ENCODE peak calls at places on chromosome 3, in six cellular contexts. One of them, this sample, is unnamed.

GRCh38 chr3:170485696-170486095 is 67.0 kb downstream of the CLDN11 start:
- DNase-seq in right lobe of liver: no peak
- DNase-seq in ovary: no peak
- DNase-seq in Peyer's patch: no peak
- DNase-seq in uterus: no peak
- DNase-seq in heart left ventricle: no peak
- DNase-seq in this sample: no peak

GRCh38 chr3:197718904-197719303 is 17.8 kb downstream of the RUBCN start:
- DNase-seq in right lobe of liver: no peak
- DNase-seq in Peyer's patch: no peak
- DNase-seq in heart left ventricle: no peak
- DNase-seq in ovary: no peak
- DNase-seq in uterus: no peak
- DNase-seq in this sample: no peak

GRCh38 chr3:95327478-95327877 is 1264.6 kb downstream of the NSUN3 start:
- DNase-seq in ovary: no peak
- DNase-seq in uterus: no peak
- DNase-seq in right lobe of liver: no peak
- DNase-seq in Peyer's patch: no peak
- DNase-seq in heart left ventricle: no peak
- DNase-seq in this sample: no peak

GRCh38 chr3:1726741-1727140 is 371.9 kb upstream of the CNTN4 start:
- DNase-seq in Peyer's patch: no peak
- DNase-seq in right lobe of liver: peak
- DNase-seq in uterus: no peak
- DNase-seq in ovary: no peak
- DNase-seq in heart left ventricle: no peak
- DNase-seq in this sample: no peak

GRCh38 chr3:16140116-16140893 is 34.2 kb upstream of the GALNT15 start:
- DNase-seq in ovary: peak
- DNase-seq in heart left ventricle: no peak
- DNase-seq in uterus: peak
- DNase-seq in right lobe of liver: no peak
- DNase-seq in Peyer's patch: peak
- DNase-seq in this sample: peak

GRCh38 chr3:24952388-24952787 is 457.7 kb upstream of the THRB start:
- DNase-seq in uterus: no peak
- DNase-seq in Peyer's patch: no peak
- DNase-seq in heart left ventricle: no peak
- DNase-seq in ovary: no peak
- DNase-seq in right lobe of liver: no peak
- DNase-seq in this sample: no peak

GRCh38 chr3:129576514-129577345 is 29.7 kb downstream of the PLXND1 start:
- DNase-seq in heart left ventricle: peak
- DNase-seq in Peyer's patch: peak
- DNase-seq in right lobe of liver: peak
- DNase-seq in uterus: no peak
- DNase-seq in ovary: no peak
- DNase-seq in this sample: no peak

GRCh38 chr3:73542127-73542526 is 82.6 kb downstream of the PDZRN3 start:
- DNase-seq in ovary: no peak
- DNase-seq in uterus: no peak
- DNase-seq in right lobe of liver: no peak
- DNase-seq in heart left ventricle: no peak
- DNase-seq in Peyer's patch: no peak
- DNase-seq in this sample: no peak

GRCh38 chr3:195895900-195896360 is 12.4 kb downstream of the TNK2 start:
- DNase-seq in uterus: no peak
- DNase-seq in ovary: peak
- DNase-seq in right lobe of liver: peak
- DNase-seq in Peyer's patch: peak
- DNase-seq in heart left ventricle: peak
- DNase-seq in this sample: no peak

GRCh38 chr3:37526511-37526910 is 335.2 kb upstream of the CTDSPL start:
- DNase-seq in Peyer's patch: no peak
- DNase-seq in ovary: peak
- DNase-seq in right lobe of liver: no peak
- DNase-seq in uterus: peak
- DNase-seq in heart left ventricle: peak
- DNase-seq in this sample: no peak

GRCh38 chr3:149480326-149481017 is 6.0 kb downstream of the TM4SF4 start:
- DNase-seq in uterus: peak
- DNase-seq in Peyer's patch: peak
- DNase-seq in ovary: peak
- DNase-seq in heart left ventricle: peak
- DNase-seq in right lobe of liver: peak
- DNase-seq in this sample: peak

GRCh38 chr3:170848294-170848917 is 21.6 kb downstream of the RPL22L1 start:
- DNase-seq in Peyer's patch: no peak
- DNase-seq in right lobe of liver: no peak
- DNase-seq in heart left ventricle: no peak
- DNase-seq in uterus: no peak
- DNase-seq in ovary: no peak
- DNase-seq in this sample: no peak

GRCh38 chr3:12982619-12983101 is 90.6 kb downstream of the IQSEC1 start:
- DNase-seq in uterus: no peak
- DNase-seq in right lobe of liver: no peak
- DNase-seq in Peyer's patch: no peak
- DNase-seq in heart left ventricle: no peak
- DNase-seq in ovary: no peak
- DNase-seq in this sample: no peak

GRCh38 chr3:58874248-58874741 is 175.5 kb downstream of the CFAP20DC start:
- DNase-seq in Peyer's patch: no peak
- DNase-seq in ovary: no peak
- DNase-seq in heart left ventricle: no peak
- DNase-seq in right lobe of liver: no peak
- DNase-seq in uterus: no peak
- DNase-seq in this sample: no peak

GRCh38 chr3:61464785-61465184 is 96.6 kb upstream of the PTPRG start:
- DNase-seq in uterus: no peak
- DNase-seq in Peyer's patch: no peak
- DNase-seq in heart left ventricle: no peak
- DNase-seq in right lobe of liver: no peak
- DNase-seq in ovary: no peak
- DNase-seq in this sample: no peak

GRCh38 chr3:186464424-186465093 is 79.6 kb downstream of the CRYGS start:
- DNase-seq in ovary: no peak
- DNase-seq in heart left ventricle: no peak
- DNase-seq in Peyer's patch: no peak
- DNase-seq in uterus: no peak
- DNase-seq in right lobe of liver: no peak
- DNase-seq in this sample: no peak

GRCh38 chr3:44685128-44685800 is 27.2 kb upstream of the ZNF502 start:
- DNase-seq in uterus: peak
- DNase-seq in right lobe of liver: peak
- DNase-seq in ovary: peak
- DNase-seq in Peyer's patch: peak
- DNase-seq in heart left ventricle: peak
- DNase-seq in this sample: peak

GRCh38 chr3:193842029-193842782 is 249.2 kb downstream of the OPA1 start:
- DNase-seq in uterus: no peak
- DNase-seq in right lobe of liver: no peak
- DNase-seq in heart left ventricle: no peak
- DNase-seq in ovary: no peak
- DNase-seq in Peyer's patch: peak
- DNase-seq in this sample: peak

GRCh38 chr3:113626513-113627371 is 69.7 kb downstream of the USF3 start:
- DNase-seq in uterus: peak
- DNase-seq in heart left ventricle: peak
- DNase-seq in Peyer's patch: peak
- DNase-seq in right lobe of liver: peak
- DNase-seq in ovary: peak
- DNase-seq in this sample: no peak

GRCh38 chr3:193711964-193712598 is 119.1 kb downstream of the OPA1 start:
- DNase-seq in uterus: no peak
- DNase-seq in ovary: no peak
- DNase-seq in Peyer's patch: no peak
- DNase-seq in right lobe of liver: no peak
- DNase-seq in heart left ventricle: no peak
- DNase-seq in this sample: no peak

GRCh38 chr3:121974601-121975111 is 47.4 kb downstream of the ILDR1 start:
- DNase-seq in right lobe of liver: no peak
- DNase-seq in Peyer's patch: no peak
- DNase-seq in heart left ventricle: no peak
- DNase-seq in ovary: no peak
- DNase-seq in uterus: no peak
- DNase-seq in this sample: no peak

GRCh38 chr3:71893702-71894479 is 108.9 kb upstream of the PROK2 start:
- DNase-seq in uterus: no peak
- DNase-seq in ovary: no peak
- DNase-seq in Peyer's patch: no peak
- DNase-seq in heart left ventricle: no peak
- DNase-seq in right lobe of liver: no peak
- DNase-seq in this sample: no peak

GRCh38 chr3:140203510-140203909 is 268.5 kb downstream of the CLSTN2 start:
- DNase-seq in ovary: no peak
- DNase-seq in Peyer's patch: no peak
- DNase-seq in heart left ventricle: no peak
- DNase-seq in uterus: no peak
- DNase-seq in right lobe of liver: no peak
- DNase-seq in this sample: no peak

GRCh38 chr3:107421170-107421792 is 44.0 kb downstream of the CCDC54 start:
- DNase-seq in Peyer's patch: no peak
- DNase-seq in right lobe of liver: no peak
- DNase-seq in uterus: no peak
- DNase-seq in ovary: no peak
- DNase-seq in heart left ventricle: no peak
- DNase-seq in this sample: no peak

GRCh38 chr3:13113346-13114335 is 40.4 kb upstream of the IQSEC1 start:
- DNase-seq in ovary: no peak
- DNase-seq in heart left ventricle: no peak
- DNase-seq in right lobe of liver: no peak
- DNase-seq in Peyer's patch: peak
- DNase-seq in uterus: no peak
- DNase-seq in this sample: peak

GRCh38 chr3:188153498-188153948 is 434 bp upstream of the LPP start:
- DNase-seq in heart left ventricle: peak
- DNase-seq in right lobe of liver: peak
- DNase-seq in uterus: peak
- DNase-seq in Peyer's patch: peak
- DNase-seq in ovary: peak
- DNase-seq in this sample: peak
- TF ChIP-seq POLR2A in heart left ventricle: no peak
- TF ChIP-seq POLR2A in right lobe of liver: no peak
- TF ChIP-seq POLR2A in uterus: peak
- TF ChIP-seq POLR2A in Peyer's patch: no peak
- TF ChIP-seq POLR2A in ovary: no peak
- TF ChIP-seq POLR2A in this sample: no peak

DNA sequence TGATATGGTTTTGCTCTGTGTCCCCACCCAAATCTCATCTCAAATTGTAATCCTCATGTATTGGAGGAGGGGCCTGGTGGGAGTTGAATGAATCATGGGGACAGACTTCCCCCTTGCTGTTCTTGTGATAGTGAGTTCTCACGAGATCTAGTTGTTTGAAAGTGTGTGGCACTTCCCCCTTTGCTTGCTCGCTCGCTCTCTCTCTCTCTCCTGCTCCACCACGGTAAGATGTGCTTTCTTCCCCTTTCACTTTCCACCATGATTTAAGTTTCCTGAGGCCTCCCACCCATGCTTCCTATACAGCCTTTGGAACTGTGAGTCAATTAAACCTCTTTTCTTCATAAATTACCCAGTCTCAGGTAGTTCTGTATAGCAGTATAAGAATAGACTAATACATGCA is 60.7 kb downstream of the GSK3B start:
- DNase-seq in uterus: no peak
- DNase-seq in right lobe of liver: no peak
- DNase-seq in heart left ventricle: no peak
- DNase-seq in ovary: no peak
- DNase-seq in Peyer's patch: no peak
- DNase-seq in this sample: no peak
- TF ChIP-seq POLR2A in uterus: no peak
- TF ChIP-seq POLR2A in right lobe of liver: no peak
- TF ChIP-seq POLR2A in heart left ventricle: no peak
- TF ChIP-seq POLR2A in ovary: no peak
- TF ChIP-seq POLR2A in Peyer's patch: no peak
- TF ChIP-seq POLR2A in this sample: no peak

GRCh38 chr3:133763797-133764734 is 17.9 kb downstream of the TF start:
- DNase-seq in Peyer's patch: no peak
- DNase-seq in ovary: no peak
- DNase-seq in uterus: no peak
- DNase-seq in right lobe of liver: no peak
- DNase-seq in heart left ventricle: peak
- DNase-seq in this sample: no peak
- TF ChIP-seq POLR2A in Peyer's patch: no peak
- TF ChIP-seq POLR2A in ovary: no peak
- TF ChIP-seq POLR2A in uterus: no peak
- TF ChIP-seq POLR2A in right lobe of liver: no peak
- TF ChIP-seq POLR2A in heart left ventricle: no peak
- TF ChIP-seq POLR2A in this sample: no peak

GRCh38 chr3:48555231-48555948 is 1.2 kb downstream of the PFKFB4 start:
- DNase-seq in Peyer's patch: peak
- DNase-seq in right lobe of liver: no peak
- DNase-seq in ovary: no peak
- DNase-seq in uterus: no peak
- DNase-seq in heart left ventricle: no peak
- DNase-seq in this sample: no peak

GRCh38 chr3:48558446-48559134 is 2.0 kb upstream of the PFKFB4 start:
- DNase-seq in heart left ventricle: peak
- DNase-seq in uterus: no peak
- DNase-seq in ovary: no peak
- DNase-seq in Peyer's patch: peak
- DNase-seq in right lobe of liver: peak
- DNase-seq in this sample: peak

GRCh38 chr3:48555949-48556795 is 431 bp downstream of the PFKFB4 start:
- DNase-seq in Peyer's patch: no peak
- DNase-seq in heart left ventricle: no peak
- DNase-seq in right lobe of liver: no peak
- DNase-seq in ovary: no peak
- DNase-seq in uterus: no peak
- DNase-seq in this sample: peak

GRCh38 chr3:48553886-48554845 is 2.4 kb downstream of the PFKFB4 start:
- DNase-seq in Peyer's patch: no peak
- DNase-seq in right lobe of liver: no peak
- DNase-seq in ovary: no peak
- DNase-seq in heart left ventricle: peak
- DNase-seq in uterus: no peak
- DNase-seq in this sample: no peak

DNA sequence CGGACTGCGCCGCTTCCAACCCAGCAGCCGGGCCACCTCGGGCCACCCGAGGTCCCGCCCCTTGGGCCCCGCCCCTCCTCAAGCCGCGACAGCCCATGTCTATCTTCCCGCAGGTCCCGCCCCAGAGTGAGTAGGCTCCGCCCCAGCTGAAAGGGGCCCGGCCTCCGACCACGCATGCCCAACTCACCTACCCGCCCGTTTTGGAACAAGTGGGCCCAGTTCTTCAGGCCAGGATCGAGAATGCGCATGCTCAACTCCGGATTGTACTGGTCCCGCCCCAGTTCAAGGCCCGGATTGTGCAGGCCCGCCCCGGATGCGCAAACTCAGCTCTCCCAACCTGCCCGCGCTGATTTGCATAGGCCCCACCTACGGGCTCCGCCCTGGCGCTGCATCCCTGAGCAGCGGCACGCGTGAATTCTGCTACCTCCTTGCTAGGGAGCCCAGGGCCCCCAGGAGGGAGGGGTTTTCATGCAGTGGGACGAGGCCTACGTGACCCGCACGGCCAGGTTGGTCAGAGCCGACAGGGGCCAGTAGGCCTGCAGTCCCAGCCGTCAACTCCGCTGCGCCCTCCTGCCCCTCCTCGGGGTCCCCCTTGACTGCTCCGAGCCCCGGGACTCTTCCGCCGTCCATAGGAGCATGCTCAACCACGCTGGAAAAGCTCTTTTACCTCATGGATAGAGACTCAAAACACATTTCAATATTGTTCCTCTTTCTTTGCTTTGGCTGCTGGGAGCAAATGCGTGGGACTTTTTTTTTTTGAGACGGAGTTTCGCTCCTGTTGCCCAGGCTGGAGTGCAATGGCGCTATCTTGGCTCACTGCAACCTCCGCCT is at the start of gene PFKFB4:
- DNase-seq in ovary: peak
- DNase-seq in heart left ventricle: peak
- DNase-seq in right lobe of liver: peak
- DNase-seq in uterus: peak
- DNase-seq in Peyer's patch: peak
- DNase-seq in this sample: peak
- TF ChIP-seq POLR2A in ovary: no peak
- TF ChIP-seq POLR2A in heart left ventricle: no peak
- TF ChIP-seq POLR2A in right lobe of liver: no peak
- TF ChIP-seq POLR2A in uterus: peak
- TF ChIP-seq POLR2A in Peyer's patch: no peak
- TF ChIP-seq POLR2A in this sample: no peak